ENCODE peak calls at places on chromosomes 13 and 19, in seven cellular contexts. G, F, Y, S, V, P and C are unnamed samples.

GRCh38 chr13:112558696-112559418 is 29.1 kb downstream of the TUBGCP3 start:
- DNase-seq in G (no peak), F (no peak), Y (no peak), S (no peak), V (no peak), P (no peak), C (peak; percentile 10)

GRCh38 chr13:39506559-39507390 is 96.2 kb downstream of the LHFPL6 start:
- DNase-seq in G (no peak), F (no peak), Y (peak; percentile 39), S (peak; percentile 24), V (no peak), P (no peak), C (no peak)

GRCh38 chr19:28309072-28309471 is 903.9 kb downstream of the UQCRFS1 start:
- DNase-seq in G (no peak), F (no peak), Y (no peak), S (no peak), V (no peak), P (no peak), C (no peak)

GRCh38 chr19:29849234-29849633 is 37.4 kb downstream of the CCNE1 start:
- DNase-seq in G (no peak), F (no peak), Y (no peak), S (no peak), V (no peak), P (no peak), C (no peak)

GRCh38 chr13:110714798-110715394 is 1.4 kb downstream of the ING1 start:
- DNase-seq in G (peak; percentile 79), F (peak; percentile 55), Y (no peak), S (peak; percentile 18), V (peak; percentile 66), P (no peak), C (peak; percentile 56)

GRCh38 chr19:55913643-55914268 is 18.4 kb downstream of the NLRP13 start:
- DNase-seq in G (no peak), F (no peak), Y (no peak), S (no peak), V (no peak), P (peak; percentile 23), C (no peak)

GRCh38 chr13:51781246-51782022 is 22.5 kb downstream of the DHRS12 start:
- DNase-seq in G (no peak), F (no peak), Y (no peak), S (no peak), V (no peak), P (peak; percentile 63), C (no peak)

GRCh38 chr19:46718157-46718933 is 1.4 kb upstream of the PRKD2 start:
- DNase-seq in G (no peak), F (no peak), Y (no peak), S (no peak), V (no peak), P (no peak), C (no peak)

GRCh38 chr19:18483119-18483518 is 38.8 kb downstream of the ELL start:
- DNase-seq in G (no peak), F (no peak), Y (no peak), S (no peak), V (no peak), P (no peak), C (no peak)

GRCh38 chr13:90723381-90723780 is 624.1 kb upstream of the MIR17HG start:
- DNase-seq in G (no peak), F (no peak), Y (peak; percentile 50), S (no peak), V (no peak), P (no peak), C (no peak)

GRCh38 chr13:25111557-25111956 is 15.6 kb downstream of the PABPC3 start:
- DNase-seq in G (no peak), F (no peak), Y (peak; percentile 18), S (peak; percentile 31), V (no peak), P (no peak), C (no peak)

GRCh38 chr19:48171584-48172170 is 1.2 kb downstream of the ZSWIM9 start:
- DNase-seq in G (no peak), F (no peak), Y (no peak), S (no peak), V (no peak), P (no peak), C (no peak)
- H3K27ac ChIP-seq in G (no peak overlapping the region), F (no peak overlapping the region), Y (no peak overlapping the region), S (no peak overlapping the region), V (no peak overlapping the region), P (no peak overlapping the region), C (no peak overlapping the region)

GRCh38 chr13:30925429-30925828 is 7.0 kb upstream of the TEX26 start:
- DNase-seq in G (no peak), F (no peak), Y (no peak), S (no peak), V (no peak), P (no peak), C (no peak)

GRCh38 chr13:30926781-30927180 is 5.7 kb upstream of the TEX26 start:
- DNase-seq in G (no peak), F (no peak), Y (no peak), S (no peak), V (no peak), P (no peak), C (no peak)

GRCh38 chr13:30928971-30929370 is 3.5 kb upstream of the TEX26 start:
- DNase-seq in G (no peak), F (no peak), Y (no peak), S (no peak), V (no peak), P (no peak), C (no peak)

GRCh38 chr13:30924726-30925125 is 7.7 kb upstream of the TEX26 start:
- DNase-seq in G (no peak), F (no peak), Y (no peak), S (no peak), V (no peak), P (no peak), C (no peak)

GRCh38 chr13:30927595-30927994 is 4.9 kb upstream of the TEX26 start:
- DNase-seq in G (no peak), F (no peak), Y (no peak), S (no peak), V (no peak), P (no peak), C (no peak)
- H3K27ac ChIP-seq in G (no peak overlapping the region), F (no peak overlapping the region), Y (no peak overlapping the region), S (peak overlapping the region; percentile 24), V (no peak overlapping the region), P (no peak overlapping the region), C (no peak overlapping the region)

DNA sequence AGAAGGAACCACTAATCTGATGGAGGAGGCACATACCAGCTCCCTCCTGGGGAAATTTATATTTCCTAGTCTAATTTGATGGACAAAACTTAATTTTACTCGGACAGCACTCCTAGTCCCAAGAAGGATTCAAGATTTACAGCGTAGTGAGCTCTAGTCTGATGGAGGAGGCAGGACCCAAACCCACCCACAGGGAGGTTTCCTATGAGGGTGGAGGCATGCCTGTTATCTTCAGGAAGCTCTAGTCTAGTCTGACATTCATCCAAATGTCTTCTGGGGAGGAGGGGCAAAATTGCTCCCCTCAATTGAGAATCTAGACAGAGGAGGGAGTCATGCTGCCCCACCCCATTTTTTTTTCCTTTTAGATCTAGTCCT is 10.4 kb upstream of the BCL3 start:
- DNase-seq in G (no peak), F (no peak), Y (no peak), S (no peak), V (no peak), P (no peak), C (no peak)
- H3K27ac ChIP-seq in G (no peak overlapping the region), F (peak overlapping the region; percentile 52), Y (peak overlapping the region; percentile 67), S (peak overlapping the region; percentile 69), V (no peak overlapping the region), P (no peak overlapping the region), C (no peak overlapping the region)

DNA sequence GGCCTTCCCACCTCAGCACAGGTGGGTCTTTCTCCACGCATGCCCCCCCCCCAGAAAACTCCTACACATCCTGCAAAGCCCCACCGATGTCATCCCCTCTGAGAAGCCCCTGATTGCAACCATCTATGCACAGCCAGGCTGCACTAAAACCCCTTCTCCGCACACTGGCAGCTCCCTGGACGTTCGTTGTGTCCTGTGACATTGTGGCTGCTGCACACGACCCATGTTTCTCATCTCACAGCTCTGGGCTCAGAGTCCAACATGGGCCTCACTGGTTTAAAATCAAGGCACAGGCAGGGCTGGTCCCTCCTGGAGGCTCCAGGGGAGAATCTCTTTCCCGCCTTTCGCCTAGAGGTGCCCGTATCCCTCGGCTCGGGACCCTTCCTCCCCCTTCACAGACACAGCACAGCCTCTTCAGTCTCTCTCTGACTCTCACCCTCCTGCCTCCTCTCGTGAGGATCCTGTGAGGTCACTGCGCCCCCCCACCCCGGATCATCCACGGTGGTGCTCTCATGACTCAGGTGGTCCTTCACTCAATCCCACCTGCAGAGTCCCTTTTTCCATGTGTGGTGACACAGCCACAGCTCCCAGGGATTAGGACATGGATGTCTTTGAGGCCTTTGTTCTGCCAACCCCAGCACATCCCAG is 71.2 kb downstream of the GADD45B start:
- DNase-seq in G (peak; percentile 39), F (no peak), Y (no peak), S (no peak), V (no peak), P (no peak), C (no peak)
- H3K27ac ChIP-seq in G (peak overlapping the region; percentile 40), F (peak overlapping the region; percentile 98), Y (no peak overlapping the region), S (no peak overlapping the region), V (peak overlapping the region; percentile 66), P (no peak overlapping the region), C (peak overlapping the region; percentile 98)

DNA sequence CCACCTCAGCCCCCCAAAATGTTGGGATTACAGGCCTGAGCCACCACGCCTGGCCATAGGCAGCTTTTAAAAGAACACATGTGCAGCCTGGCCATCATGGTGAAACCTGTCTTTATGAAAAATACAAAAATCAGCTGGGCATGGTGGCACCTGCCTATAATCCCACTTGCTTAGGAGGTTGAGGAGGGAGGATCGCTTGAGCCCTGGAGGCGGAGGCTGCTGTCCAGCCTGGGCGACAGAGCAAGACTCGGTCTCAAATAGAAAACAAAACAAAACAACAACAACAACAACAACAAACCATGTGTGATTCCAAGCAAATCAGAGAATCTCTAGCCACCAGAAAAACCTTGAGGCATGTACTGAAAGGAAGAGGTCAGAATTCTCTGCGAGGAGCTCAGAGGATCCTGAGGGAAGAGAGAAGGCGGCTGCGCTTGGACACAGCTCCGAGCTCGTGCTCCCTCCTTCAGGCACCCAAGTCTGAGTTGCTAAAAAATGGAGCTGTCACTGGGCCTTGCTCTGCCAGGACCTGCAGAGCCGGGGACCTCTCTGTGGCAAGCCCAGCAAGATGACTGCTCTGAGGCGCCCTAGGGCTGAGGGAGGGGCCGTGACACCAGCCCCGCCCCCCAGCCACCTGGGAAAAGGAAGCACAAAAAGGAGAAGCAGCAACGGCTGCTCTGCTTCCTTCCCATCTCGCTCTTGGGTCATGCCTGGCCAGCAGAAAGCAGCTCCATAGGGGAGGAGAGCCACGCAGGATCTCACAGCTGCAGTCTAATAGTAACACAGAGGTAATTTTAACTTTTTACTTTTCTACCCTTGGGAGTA is at the start of gene ARL11:
- DNase-seq in G (peak; percentile 74), F (peak; percentile 55), Y (no peak), S (no peak), V (peak; percentile 58), P (no peak), C (no peak)
- H3K27ac ChIP-seq in G (peak within 1 kb of the TSS; percentile 75), F (peak within 1 kb of the TSS; percentile 24), Y (no peak within 1 kb of the TSS), S (no peak within 1 kb of the TSS), V (peak within 1 kb of the TSS; percentile 15), P (no peak within 1 kb of the TSS), C (no peak within 1 kb of the TSS)

DNA sequence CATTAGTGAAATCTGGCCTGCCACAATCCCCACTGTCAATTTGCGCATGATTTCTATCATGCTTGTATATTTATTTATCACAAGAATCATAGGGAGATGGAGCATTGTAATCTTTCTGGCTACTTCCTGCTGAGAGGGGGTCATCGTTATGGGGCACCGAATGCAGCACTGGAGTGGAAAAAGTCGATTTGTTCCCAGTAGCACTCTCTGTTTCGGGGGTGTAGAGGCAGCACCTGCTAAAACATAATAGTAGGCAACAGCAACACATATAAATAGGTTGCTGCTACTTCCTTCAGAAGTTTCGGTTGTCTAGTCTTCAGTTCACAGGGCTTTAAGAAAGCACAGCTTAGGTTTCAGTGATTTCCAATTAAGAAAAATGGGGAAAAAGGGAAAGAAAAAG is 23.4 kb upstream of the CEACAM21 start:
- DNase-seq in G (no peak), F (no peak), Y (no peak), S (no peak), V (no peak), P (no peak), C (no peak)
- H3K27ac ChIP-seq in G (peak overlapping the region; percentile 82), F (no peak overlapping the region), Y (no peak overlapping the region), S (no peak overlapping the region), V (no peak overlapping the region), P (no peak overlapping the region), C (no peak overlapping the region)